ENCODE peak calls at places on chromosomes 2 and 18, in eight cellular contexts. One of them, this sample, is unnamed.

GRCh38 chr2:65477590-65477989 is 45.2 kb upstream of the SPRED2 start:
- DNase-seq in adrenal gland: no peak
- DNase-seq in CD8-positive, alpha-beta T cell: no peak
- DNase-seq in WERI-Rb-1: no peak
- DNase-seq in heart left ventricle: no peak
- DNase-seq in pancreas: no peak
- DNase-seq in AG10803: no peak
- DNase-seq in GM12865: no peak
- DNase-seq in this sample: no peak

GRCh38 chr2:217362710-217363109 is 502.8 kb upstream of the TNP1 start:
- DNase-seq in GM12865: no peak
- DNase-seq in AG10803: no peak
- DNase-seq in heart left ventricle: no peak
- DNase-seq in pancreas: no peak
- DNase-seq in adrenal gland: no peak
- DNase-seq in CD8-positive, alpha-beta T cell: no peak
- DNase-seq in WERI-Rb-1: no peak
- DNase-seq in this sample: no peak

GRCh38 chr2:207416111-207416510 is 113.7 kb upstream of the CREB1 start:
- DNase-seq in AG10803: no peak
- DNase-seq in WERI-Rb-1: no peak
- DNase-seq in adrenal gland: no peak
- DNase-seq in GM12865: no peak
- DNase-seq in pancreas: no peak
- DNase-seq in CD8-positive, alpha-beta T cell: no peak
- DNase-seq in heart left ventricle: no peak
- DNase-seq in this sample: no peak

GRCh38 chr2:25692143-25692542 is 18.8 kb upstream of the DTNB start:
- DNase-seq in CD8-positive, alpha-beta T cell: no peak
- DNase-seq in WERI-Rb-1: no peak
- DNase-seq in AG10803: no peak
- DNase-seq in adrenal gland: no peak
- DNase-seq in pancreas: no peak
- DNase-seq in GM12865: no peak
- DNase-seq in heart left ventricle: peak
- DNase-seq in this sample: peak

GRCh38 chr2:238955648-238956531 is 108.0 kb downstream of the TWIST2 start:
- DNase-seq in AG10803: peak
- DNase-seq in GM12865: no peak
- DNase-seq in heart left ventricle: no peak
- DNase-seq in adrenal gland: no peak
- DNase-seq in CD8-positive, alpha-beta T cell: no peak
- DNase-seq in WERI-Rb-1: no peak
- DNase-seq in pancreas: no peak
- DNase-seq in this sample: peak

GRCh38 chr18:76756491-76757288 is 65.7 kb upstream of the ZNF236 start:
- DNase-seq in WERI-Rb-1: no peak
- DNase-seq in heart left ventricle: no peak
- DNase-seq in AG10803: peak
- DNase-seq in GM12865: no peak
- DNase-seq in adrenal gland: no peak
- DNase-seq in CD8-positive, alpha-beta T cell: no peak
- DNase-seq in pancreas: no peak
- DNase-seq in this sample: peak

GRCh38 chr2:35827086-35827485 is 528.5 kb upstream of the CRIM1 start:
- DNase-seq in adrenal gland: no peak
- DNase-seq in WERI-Rb-1: no peak
- DNase-seq in pancreas: no peak
- DNase-seq in heart left ventricle: no peak
- DNase-seq in CD8-positive, alpha-beta T cell: no peak
- DNase-seq in GM12865: no peak
- DNase-seq in AG10803: no peak
- DNase-seq in this sample: no peak

GRCh38 chr2:171365232-171365631 is 68.6 kb downstream of the METTL8 start:
- DNase-seq in heart left ventricle: no peak
- DNase-seq in AG10803: no peak
- DNase-seq in WERI-Rb-1: no peak
- DNase-seq in pancreas: no peak
- DNase-seq in CD8-positive, alpha-beta T cell: no peak
- DNase-seq in adrenal gland: no peak
- DNase-seq in GM12865: no peak
- DNase-seq in this sample: peak

GRCh38 chr18:27175914-27176313 is 9.2 kb downstream of the CHST9 start:
- DNase-seq in GM12865: no peak
- DNase-seq in AG10803: no peak
- DNase-seq in adrenal gland: no peak
- DNase-seq in CD8-positive, alpha-beta T cell: no peak
- DNase-seq in heart left ventricle: no peak
- DNase-seq in pancreas: no peak
- DNase-seq in WERI-Rb-1: no peak
- DNase-seq in this sample: no peak

GRCh38 chr2:84833481-84834150 is 47.3 kb downstream of the TRABD2A start:
- DNase-seq in GM12865: no peak
- DNase-seq in pancreas: no peak
- DNase-seq in adrenal gland: no peak
- DNase-seq in AG10803: no peak
- DNase-seq in WERI-Rb-1: no peak
- DNase-seq in CD8-positive, alpha-beta T cell: no peak
- DNase-seq in heart left ventricle: no peak
- DNase-seq in this sample: no peak

GRCh38 chr2:69796199-69796598 is 33.3 kb upstream of the GMCL1 start:
- DNase-seq in WERI-Rb-1: no peak
- DNase-seq in heart left ventricle: no peak
- DNase-seq in CD8-positive, alpha-beta T cell: no peak
- DNase-seq in GM12865: no peak
- DNase-seq in AG10803: no peak
- DNase-seq in adrenal gland: no peak
- DNase-seq in pancreas: no peak
- DNase-seq in this sample: no peak

GRCh38 chr2:221549143-221549542 is 23.0 kb downstream of the EPHA4 start:
- DNase-seq in AG10803: peak
- DNase-seq in GM12865: peak
- DNase-seq in WERI-Rb-1: no peak
- DNase-seq in adrenal gland: no peak
- DNase-seq in pancreas: no peak
- DNase-seq in CD8-positive, alpha-beta T cell: no peak
- DNase-seq in heart left ventricle: no peak
- DNase-seq in this sample: no peak

GRCh38 chr2:119240311-119241204 is 16.9 kb downstream of the STEAP3 start:
- DNase-seq in AG10803: peak
- DNase-seq in WERI-Rb-1: peak
- DNase-seq in pancreas: peak
- DNase-seq in CD8-positive, alpha-beta T cell: no peak
- DNase-seq in GM12865: no peak
- DNase-seq in adrenal gland: peak
- DNase-seq in heart left ventricle: peak
- DNase-seq in this sample: peak

GRCh38 chr18:4107049-4107459 is 348.1 kb downstream of the DLGAP1 start:
- DNase-seq in CD8-positive, alpha-beta T cell: no peak
- DNase-seq in pancreas: no peak
- DNase-seq in GM12865: no peak
- DNase-seq in WERI-Rb-1: no peak
- DNase-seq in AG10803: no peak
- DNase-seq in adrenal gland: no peak
- DNase-seq in heart left ventricle: no peak
- DNase-seq in this sample: no peak

GRCh38 chr2:99879481-99879880 is 262.9 kb downstream of the AFF3 start:
- DNase-seq in AG10803: no peak
- DNase-seq in GM12865: no peak
- DNase-seq in CD8-positive, alpha-beta T cell: no peak
- DNase-seq in WERI-Rb-1: no peak
- DNase-seq in pancreas: no peak
- DNase-seq in heart left ventricle: no peak
- DNase-seq in adrenal gland: no peak
- DNase-seq in this sample: no peak

GRCh38 chr2:197777823-197778407 is 7.2 kb downstream of the BOLL start:
- DNase-seq in WERI-Rb-1: no peak
- DNase-seq in GM12865: peak
- DNase-seq in adrenal gland: no peak
- DNase-seq in AG10803: peak
- DNase-seq in CD8-positive, alpha-beta T cell: no peak
- DNase-seq in pancreas: no peak
- DNase-seq in heart left ventricle: no peak
- DNase-seq in this sample: peak

GRCh38 chr2:26630235-26630634 is 10.9 kb downstream of the CIB4 start:
- DNase-seq in AG10803: no peak
- DNase-seq in pancreas: no peak
- DNase-seq in heart left ventricle: no peak
- DNase-seq in CD8-positive, alpha-beta T cell: no peak
- DNase-seq in WERI-Rb-1: no peak
- DNase-seq in GM12865: no peak
- DNase-seq in adrenal gland: no peak
- DNase-seq in this sample: no peak

DNA sequence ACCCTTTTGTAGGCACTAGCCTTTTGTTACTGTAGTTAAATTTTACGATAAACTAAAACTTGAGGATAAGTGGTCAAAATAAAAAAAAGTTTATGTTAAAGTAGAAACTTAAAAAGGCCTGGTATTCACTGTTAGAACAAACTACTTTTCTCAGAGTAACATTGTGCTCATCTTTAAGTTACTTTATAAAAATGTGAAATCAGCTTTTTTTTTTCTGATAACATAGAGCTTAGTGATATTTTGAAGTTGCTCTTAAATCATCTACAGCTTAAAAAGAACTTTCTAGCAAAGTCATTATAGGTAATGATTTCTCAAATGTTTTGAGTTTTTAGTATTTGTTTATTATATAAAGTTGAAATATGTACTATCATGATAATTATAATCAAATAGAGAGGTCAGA is 125.3 kb downstream of the CAMKMT start:
- DNase-seq in AG10803: no peak
- DNase-seq in CD8-positive, alpha-beta T cell: no peak
- DNase-seq in heart left ventricle: no peak
- DNase-seq in WERI-Rb-1: no peak
- DNase-seq in GM12865: no peak
- DNase-seq in adrenal gland: no peak
- DNase-seq in pancreas: no peak
- DNase-seq in this sample: no peak
- TF ChIP-seq CTCF in AG10803: no peak
- TF ChIP-seq CTCF in CD8-positive, alpha-beta T cell: no peak
- TF ChIP-seq CTCF in heart left ventricle: no peak
- TF ChIP-seq CTCF in WERI-Rb-1: no peak
- TF ChIP-seq CTCF in GM12865: no peak
- TF ChIP-seq CTCF in adrenal gland: no peak
- TF ChIP-seq CTCF in pancreas: no peak
- TF ChIP-seq CTCF in this sample: no peak

DNA sequence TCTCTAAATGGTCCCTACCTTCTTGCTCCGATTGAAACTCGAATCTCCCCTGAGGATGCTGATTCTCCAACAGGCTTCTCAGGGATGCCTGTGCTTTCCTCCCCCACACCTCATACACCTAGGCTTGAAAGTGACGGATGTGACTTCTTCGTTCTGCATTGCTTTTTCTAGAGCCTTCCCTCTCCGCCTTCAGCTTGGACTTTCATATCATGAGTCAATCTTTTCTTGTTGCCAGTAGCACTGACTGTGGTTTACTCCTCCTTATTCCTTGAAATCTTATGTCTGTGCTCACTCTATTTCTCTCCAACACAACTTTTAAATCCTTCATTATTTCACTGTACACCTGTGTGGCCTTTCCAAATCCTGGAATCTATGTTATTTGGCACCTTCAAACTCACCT is 451.4 kb downstream of the TMX3 start:
- DNase-seq in CD8-positive, alpha-beta T cell: no peak
- DNase-seq in adrenal gland: no peak
- DNase-seq in GM12865: no peak
- DNase-seq in WERI-Rb-1: no peak
- DNase-seq in AG10803: peak
- DNase-seq in pancreas: no peak
- DNase-seq in heart left ventricle: no peak
- DNase-seq in this sample: no peak
- H3K4me3 ChIP-seq in CD8-positive, alpha-beta T cell: no peak
- H3K4me3 ChIP-seq in adrenal gland: no peak
- H3K4me3 ChIP-seq in GM12865: no peak
- H3K4me3 ChIP-seq in WERI-Rb-1: no peak
- H3K4me3 ChIP-seq in AG10803: no peak
- H3K4me3 ChIP-seq in pancreas: no peak
- H3K4me3 ChIP-seq in heart left ventricle: no peak
- H3K4me3 ChIP-seq in this sample: no peak

DNA sequence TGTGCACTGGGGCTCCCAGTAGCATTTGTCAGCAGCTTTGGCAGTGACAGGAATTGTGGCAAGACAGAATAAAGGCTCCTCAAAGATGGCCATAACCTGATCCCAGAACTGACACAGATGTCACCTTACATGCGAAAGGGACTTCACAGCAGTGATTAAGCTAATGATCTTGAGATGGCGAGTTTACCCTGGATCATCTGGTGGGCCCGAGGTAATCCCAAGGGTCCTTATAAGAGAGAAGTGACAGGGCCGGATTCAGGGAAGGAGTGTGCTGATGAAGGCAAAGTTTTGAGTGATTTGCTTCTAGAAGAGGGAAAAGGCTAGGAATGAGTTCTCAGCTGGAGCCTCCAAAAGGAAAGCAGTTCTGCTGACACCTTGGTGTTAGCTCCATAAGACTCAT is 333.9 kb downstream of the LPIN1 start:
- DNase-seq in pancreas: no peak
- DNase-seq in adrenal gland: no peak
- DNase-seq in AG10803: no peak
- DNase-seq in GM12865: no peak
- DNase-seq in heart left ventricle: no peak
- DNase-seq in CD8-positive, alpha-beta T cell: no peak
- DNase-seq in WERI-Rb-1: peak
- DNase-seq in this sample: no peak
- TF ChIP-seq CTCF in pancreas: no peak
- TF ChIP-seq CTCF in adrenal gland: no peak
- TF ChIP-seq CTCF in AG10803: no peak
- TF ChIP-seq CTCF in GM12865: no peak
- TF ChIP-seq CTCF in heart left ventricle: no peak
- TF ChIP-seq CTCF in CD8-positive, alpha-beta T cell: no peak
- TF ChIP-seq CTCF in WERI-Rb-1: no peak
- TF ChIP-seq CTCF in this sample: no peak

DNA sequence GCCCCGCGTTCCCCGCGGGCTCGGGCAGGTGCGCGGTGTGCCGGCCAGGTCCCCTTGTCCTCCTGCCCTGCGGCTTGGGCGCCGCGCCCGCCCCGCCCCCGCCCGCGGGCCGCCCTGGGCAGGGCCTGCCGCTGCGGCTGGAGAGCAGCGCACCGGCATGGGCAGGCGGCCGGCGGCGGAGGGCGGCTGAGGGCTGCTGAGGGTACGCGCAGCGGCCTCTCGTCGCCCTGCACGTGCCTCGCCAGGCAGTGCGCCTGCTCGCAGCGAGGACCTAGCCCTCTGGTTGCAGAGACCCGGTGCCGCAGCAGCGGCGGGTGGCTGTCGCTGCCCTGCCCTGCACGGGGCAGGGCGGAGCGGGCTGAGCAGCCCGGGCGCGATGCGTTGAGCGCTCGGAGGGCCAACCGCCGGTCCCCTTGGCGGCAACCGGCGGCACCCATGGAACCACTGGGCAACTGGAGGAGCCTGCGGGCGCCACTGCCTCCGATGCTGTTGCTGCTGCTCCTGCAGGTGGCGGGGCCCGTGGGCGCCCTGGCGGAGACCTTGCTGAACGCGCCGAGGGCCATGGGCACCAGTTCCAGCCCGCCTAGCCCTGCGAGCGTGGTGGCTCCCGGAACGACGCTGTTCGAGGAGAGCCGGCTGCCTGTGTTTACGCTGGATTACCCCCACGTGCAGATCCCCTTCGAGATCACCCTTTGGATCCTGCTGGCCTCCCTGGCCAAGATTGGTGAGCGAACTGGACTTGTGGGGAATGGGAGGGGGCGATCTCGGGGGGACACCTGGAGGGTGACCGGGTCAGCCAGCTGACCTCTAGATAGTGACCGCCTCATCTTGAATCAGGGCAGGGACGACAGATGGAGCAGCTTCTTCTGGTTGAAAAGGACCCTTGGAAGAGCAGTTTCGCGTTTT is at the start of gene SLC9A2:
- DNase-seq in pancreas: peak
- DNase-seq in CD8-positive, alpha-beta T cell: no peak
- DNase-seq in AG10803: no peak
- DNase-seq in heart left ventricle: no peak
- DNase-seq in GM12865: peak
- DNase-seq in WERI-Rb-1: no peak
- DNase-seq in adrenal gland: peak
- DNase-seq in this sample: no peak
- H3K4me3 ChIP-seq in pancreas: peak
- H3K4me3 ChIP-seq in CD8-positive, alpha-beta T cell: no peak
- H3K4me3 ChIP-seq in AG10803: no peak
- H3K4me3 ChIP-seq in heart left ventricle: peak
- H3K4me3 ChIP-seq in GM12865: peak
- H3K4me3 ChIP-seq in WERI-Rb-1: no peak
- H3K4me3 ChIP-seq in adrenal gland: peak
- H3K4me3 ChIP-seq in this sample: peak

This sample was measured in foreskin fibroblast.